ENCODE peak calls at places on chromosomes 11 and 22, in six cellular contexts. M is HFFc6, R is body of pancreas, Z is Peyer's patch, B is uterus, X is bronchial epithelial cell. F is an unnamed sample.

GRCh38 chr22:46574993-46575914 is 37.8 kb upstream of the CELSR1 start:
- DNase-seq in M (no peak), R (peak), Z (peak), B (no peak), X (peak), F (peak)

GRCh38 chr11:93034031-93034430 is 64.6 kb downstream of the MTNR1B start:
- DNase-seq in M (no peak), R (peak), Z (no peak), B (no peak), X (no peak), F (no peak)

GRCh38 chr11:90235536-90235935 is 12.7 kb upstream of the CHORDC1 start:
- DNase-seq in M (no peak), R (no peak), Z (no peak), B (no peak), X (no peak), F (no peak)

GRCh38 chr11:24748261-24748660 is 251.4 kb downstream of the LUZP2 start:
- DNase-seq in M (no peak), R (no peak), Z (no peak), B (no peak), X (no peak), F (no peak)

GRCh38 chr11:83004855-83005556 is 66.7 kb downstream of the RAB30 start:
- DNase-seq in M (no peak), R (no peak), Z (no peak), B (no peak), X (peak), F (no peak)

GRCh38 chr11:102139081-102139498 is 28.8 kb downstream of the YAP1 start:
- DNase-seq in M (peak), R (no peak), Z (no peak), B (peak), X (peak), F (no peak)

GRCh38 chr11:2898366-2899079 is 12.9 kb upstream of the CDKN1C start:
- DNase-seq in M (peak), R (peak), Z (no peak), B (no peak), X (peak), F (no peak)

GRCh38 chr11:64101461-64101860 is 64.5 kb downstream of the MACROD1 start:
- DNase-seq in M (no peak), R (no peak), Z (no peak), B (peak), X (no peak), F (no peak)

GRCh38 chr11:64742087-64742939 is 1.6 kb downstream of the RASGRP2 start:
- DNase-seq in M (no peak), R (no peak), Z (no peak), B (peak), X (no peak), F (no peak)

GRCh38 chr22:26892401-26893033 is 235.1 kb downstream of the MIAT start:
- DNase-seq in M (no peak), R (peak), Z (no peak), B (no peak), X (peak), F (no peak)

GRCh38 chr11:107708787-107709186 is 3.1 kb downstream of the SLN start:
- DNase-seq in M (no peak), R (no peak), Z (no peak), B (no peak), X (no peak), F (no peak)

GRCh38 chr11:70579376-70579955 is 181.1 kb downstream of the CTTN start:
- DNase-seq in M (no peak), R (no peak), Z (no peak), B (no peak), X (no peak), F (peak)

GRCh38 chr11:61266602-61267001 is 25.6 kb downstream of the PGA5 start:
- DNase-seq in M (no peak), R (no peak), Z (no peak), B (no peak), X (peak), F (no peak)

GRCh38 chr22:29073618-29074275 is 912 bp downstream of the KREMEN1 start:
- DNase-seq in M (no peak), R (peak), Z (peak), B (peak), X (peak), F (no peak)

GRCh38 chr22:38040953-38041759 is 16.0 kb upstream of the PICK1 start:
- DNase-seq in M (no peak), R (no peak), Z (no peak), B (no peak), X (no peak), F (no peak)

GRCh38 chr22:19287076-19287724 is 4.3 kb downstream of the CLTCL1 start:
- DNase-seq in M (peak), R (no peak), Z (no peak), B (no peak), X (peak), F (no peak)

GRCh38 chr11:125433454-125434121 is 62.5 kb downstream of the FEZ1 start:
- DNase-seq in M (peak), R (peak), Z (no peak), B (peak), X (peak), F (no peak)

GRCh38 chr11:125431009-125431408 is 65.1 kb downstream of the FEZ1 start:
- DNase-seq in M (no peak), R (no peak), Z (no peak), B (no peak), X (no peak), F (no peak)

GRCh38 chr11:125429174-125429707 is 66.8 kb downstream of the FEZ1 start:
- DNase-seq in M (peak), R (peak), Z (no peak), B (peak), X (peak), F (no peak)

GRCh38 chr11:125429807-125430678 is 66.0 kb downstream of the FEZ1 start:
- DNase-seq in M (no peak), R (no peak), Z (no peak), B (no peak), X (no peak), F (no peak)

DNA sequence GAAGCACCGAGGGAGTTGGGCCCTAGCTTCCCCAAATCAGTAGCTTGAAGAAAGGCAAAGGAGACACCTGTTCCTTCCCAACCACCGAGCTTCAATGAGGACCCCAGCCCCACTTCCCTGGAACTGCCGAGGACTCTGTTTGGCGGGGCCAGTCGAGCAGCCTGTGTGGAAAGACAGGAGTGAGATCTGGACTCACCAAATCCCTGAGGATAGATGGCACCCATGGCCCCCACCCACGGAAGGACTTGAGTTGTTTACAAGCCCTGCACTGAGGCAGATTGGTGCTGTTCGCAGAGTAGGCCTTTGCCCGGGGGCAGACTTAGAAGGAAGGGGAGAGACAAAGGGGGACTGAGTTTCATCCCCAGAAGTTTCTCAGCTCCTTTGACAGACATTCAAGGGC is 64.6 kb downstream of the FEZ1 start:
- DNase-seq in M (no peak), R (no peak), Z (no peak), B (no peak), X (no peak), F (no peak)
- TF ChIP-seq CTCF in M (no peak), R (no peak), Z (no peak), B (no peak), X (no peak), F (no peak)

DNA sequence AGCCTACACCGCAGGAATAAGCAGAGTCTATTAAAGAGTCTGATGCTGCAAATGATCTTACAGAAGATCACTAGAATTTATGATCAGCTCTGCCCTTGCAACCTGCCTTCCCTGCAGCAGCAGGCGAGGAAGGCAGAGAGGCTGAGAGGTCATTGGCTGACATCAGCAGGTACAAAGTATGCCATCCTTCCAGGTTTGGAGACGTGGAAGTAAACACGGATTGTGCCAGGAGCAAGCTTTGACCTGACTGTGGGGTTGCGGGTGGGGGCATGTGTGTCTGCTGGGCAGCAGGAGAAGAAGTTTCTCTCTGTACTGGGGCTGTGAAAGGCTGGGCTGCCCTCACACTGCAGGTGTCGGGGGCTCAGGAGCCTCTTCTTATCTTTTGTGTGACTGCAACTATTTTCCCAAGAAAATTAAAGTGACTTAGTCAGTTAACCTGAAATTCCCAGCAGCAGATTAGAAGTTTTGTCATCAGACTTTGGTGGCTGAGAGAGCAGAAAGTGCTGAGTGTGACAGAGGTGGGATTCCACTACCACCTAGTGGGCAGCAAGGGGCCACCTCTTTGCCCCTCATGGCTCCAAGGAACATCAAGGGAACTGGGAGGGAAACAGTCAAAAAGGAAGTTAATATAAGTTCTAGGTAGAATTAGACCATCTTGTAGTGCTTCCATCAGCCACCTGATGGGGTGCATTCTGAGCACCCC is 565.9 kb downstream of the ETS1 start:
- DNase-seq in M (peak), R (no peak), Z (no peak), B (no peak), X (peak), F (no peak)
- TF ChIP-seq CTCF in M (peak), R (no peak), Z (no peak), B (no peak), X (peak), F (peak)

DNA sequence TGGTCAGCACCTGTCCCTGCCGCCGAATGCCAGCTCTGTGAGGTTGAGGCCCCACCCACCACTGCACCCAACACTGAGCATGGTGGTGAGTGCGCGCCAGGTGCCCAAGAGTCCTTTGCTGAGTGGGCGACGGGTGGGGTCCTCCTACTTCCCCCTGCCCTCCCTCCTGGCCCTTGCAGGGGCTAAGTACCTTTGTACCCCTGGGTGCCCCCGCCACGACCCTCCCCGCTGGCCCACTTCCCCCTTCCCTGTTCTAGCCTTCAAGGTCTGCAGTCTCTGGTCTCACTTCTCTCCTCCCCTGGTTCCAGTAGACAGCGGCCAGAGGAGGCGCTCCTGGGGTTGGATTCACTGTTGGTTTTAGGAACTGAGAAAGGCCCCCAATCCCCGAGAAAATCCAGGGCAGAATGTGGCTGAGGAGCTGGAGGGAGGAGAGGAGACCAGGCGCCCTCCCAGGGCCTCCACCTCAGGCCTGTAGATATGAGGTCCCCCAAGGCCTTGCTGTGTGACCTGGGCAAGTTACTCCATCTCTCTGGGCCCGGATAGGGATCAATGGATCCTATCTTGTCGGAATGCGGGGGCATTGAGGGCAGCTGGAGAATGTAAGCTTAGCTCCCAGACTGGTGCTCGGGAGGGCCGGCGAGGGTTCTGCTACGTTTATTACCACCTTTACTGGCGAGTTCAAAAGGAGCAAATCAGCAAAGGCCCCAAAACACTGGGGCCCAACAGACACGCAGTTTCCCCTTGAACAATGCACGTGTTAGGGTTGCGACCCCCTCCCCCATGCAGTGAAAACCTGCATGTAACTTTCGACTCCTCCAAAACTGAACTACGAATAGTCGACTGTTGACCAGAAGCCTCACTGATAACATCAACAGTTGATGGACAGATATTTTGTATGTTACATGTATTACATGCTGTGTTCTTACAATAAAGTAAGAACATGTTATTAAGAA is 31.9 kb upstream of the SMIM38 start:
- DNase-seq in M (no peak), R (no peak), Z (peak), B (no peak), X (no peak), F (no peak)
- TF ChIP-seq CTCF in M (no peak), R (no peak), Z (no peak), B (no peak), X (peak), F (no peak)

DNA sequence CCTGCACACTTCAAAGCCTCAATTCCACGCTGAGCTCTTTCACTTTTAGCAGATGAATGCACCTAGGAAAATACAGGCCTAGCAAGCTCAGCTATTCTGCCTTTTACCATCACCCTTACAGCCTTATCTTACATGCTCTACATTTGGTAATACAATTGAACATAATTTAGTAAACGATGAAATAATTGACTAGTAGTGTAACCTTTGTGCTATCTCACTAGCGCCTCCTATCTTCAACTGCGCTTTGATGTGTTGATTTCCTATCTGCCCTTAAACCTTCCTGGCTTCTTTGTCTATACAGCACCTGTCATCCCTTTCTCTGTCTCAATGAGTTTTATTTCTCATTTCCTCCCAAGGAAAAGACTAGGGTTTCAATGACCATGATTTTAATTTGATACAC is 149.7 kb downstream of the LRRC4C start:
- DNase-seq in M (no peak), R (no peak), Z (no peak), B (no peak), X (no peak), F (no peak)
- TF ChIP-seq CTCF in M (no peak), R (no peak), Z (no peak), B (no peak), X (no peak), F (no peak)